ENCODE peak calls at places on chromosomes 12 and 14, in seven cellular contexts. U, N, Y, R, X, E and C are unnamed samples. For H3K9me3, the result is how much of the 10 kb centered on the place peaks cover.

GRCh38 chr12:22034709-22035506 is 11.1 kb upstream of the CMAS start:
- DNase-seq in U (no peak), N (no peak), Y (no peak), R (no peak), X (peak), E (no peak), C (no peak)

GRCh38 chr14:64235652-64236640 is 58.2 kb downstream of the ESR2 start:
- DNase-seq in U (no peak), N (peak), Y (no peak), R (no peak), X (no peak), E (no peak), C (no peak)

GRCh38 chr12:95996034-95996658 is at the start of gene HAL:
- DNase-seq in U (no peak), N (peak), Y (no peak), R (peak), X (no peak), E (peak), C (no peak)

GRCh38 chr12:13062669-13063068 is 18.5 kb downstream of the FAM234B start:
- DNase-seq in U (no peak), N (no peak), Y (no peak), R (peak), X (no peak), E (no peak), C (no peak)

GRCh38 chr12:52605542-52605941 is 4.3 kb upstream of the KRT72 start:
- DNase-seq in U (no peak), N (no peak), Y (no peak), R (no peak), X (no peak), E (no peak), C (no peak)

GRCh38 chr14:89665262-89665661 is 248.2 kb upstream of the FOXN3 start:
- DNase-seq in U (no peak), N (peak), Y (no peak), R (no peak), X (no peak), E (no peak), C (no peak)

GRCh38 chr12:128938886-128939285 is 85.6 kb downstream of the GLT1D1 start:
- DNase-seq in U (no peak), N (no peak), Y (no peak), R (no peak), X (no peak), E (no peak), C (no peak)

GRCh38 chr12:108515916-108516315 is 839 bp downstream of the FICD start:
- DNase-seq in U (no peak), N (no peak), Y (no peak), R (peak), X (peak), E (no peak), C (no peak)

GRCh38 chr14:65373671-65374039 is 38.9 kb upstream of the FUT8 start:
- DNase-seq in U (peak), N (no peak), Y (no peak), R (peak), X (no peak), E (peak), C (no peak)

GRCh38 chr14:99995700-99996356 is 69.4 kb upstream of the EVL start:
- DNase-seq in U (peak), N (peak), Y (peak), R (peak), X (peak), E (peak), C (no peak)

GRCh38 chr14:99234982-99235491 is 37.0 kb downstream of the BCL11B start:
- DNase-seq in U (no peak), N (no peak), Y (no peak), R (no peak), X (no peak), E (no peak), C (no peak)

GRCh38 chr12:14601692-14602091 is 34.0 kb upstream of the PLBD1 start:
- DNase-seq in U (no peak), N (no peak), Y (no peak), R (no peak), X (no peak), E (no peak), C (no peak)

GRCh38 chr14:92641306-92641705 is 107.1 kb downstream of the LGMN start:
- DNase-seq in U (no peak), N (no peak), Y (no peak), R (no peak), X (no peak), E (no peak), C (no peak)

GRCh38 chr12:62934799-62935674 is at the start of gene PPM1H:
- DNase-seq in U (peak), N (peak), Y (no peak), R (peak), X (peak), E (peak), C (no peak)

GRCh38 chr12:851913-852312 is 97.6 kb downstream of the RAD52 start:
- DNase-seq in U (no peak), N (no peak), Y (no peak), R (no peak), X (peak), E (no peak), C (no peak)

GRCh38 chr12:6606331-6607131 is 648 bp downstream of the CHD4 start:
- DNase-seq in U (peak), N (peak), Y (peak), R (peak), X (peak), E (peak), C (peak)

GRCh38 chr14:69828372-69828771 is 31.3 kb upstream of the SLC10A1 start:
- DNase-seq in U (no peak), N (no peak), Y (no peak), R (no peak), X (no peak), E (no peak), C (no peak)

GRCh38 chr14:91305650-91306431 is 61.3 kb upstream of the GPR68 start:
- DNase-seq in U (no peak), N (no peak), Y (no peak), R (no peak), X (no peak), E (no peak), C (no peak)

GRCh38 chr12:106108187-106108816 is 30.5 kb downstream of the NUAK1 start:
- DNase-seq in U (no peak), N (no peak), Y (no peak), R (no peak), X (no peak), E (no peak), C (no peak)

GRCh38 chr14:87615822-87616679 is 376.9 kb downstream of the GALC start:
- DNase-seq in U (peak), N (no peak), Y (peak), R (peak), X (no peak), E (peak), C (no peak)

GRCh38 chr12:90111646-90112565 is 403.3 kb upstream of the ATP2B1 start:
- DNase-seq in U (no peak), N (no peak), Y (no peak), R (no peak), X (no peak), E (no peak), C (no peak)

GRCh38 chr12:11973396-11973795 is 97.3 kb upstream of the BCL2L14 start:
- DNase-seq in U (no peak), N (no peak), Y (no peak), R (no peak), X (no peak), E (no peak), C (no peak)

GRCh38 chr12:71503579-71504470 is 64.2 kb downstream of the LGR5 start:
- DNase-seq in U (no peak), N (no peak), Y (no peak), R (no peak), X (no peak), E (no peak), C (no peak)

GRCh38 chr12:113174461-113175384 is 10.6 kb downstream of the DDX54 start:
- DNase-seq in U (peak), N (peak), Y (peak), R (peak), X (peak), E (peak), C (no peak)

GRCh38 chr12:89448526-89448925 is 76.1 kb downstream of the GALNT4 start:
- DNase-seq in U (no peak), N (no peak), Y (no peak), R (no peak), X (no peak), E (no peak), C (no peak)

GRCh38 chr14:74935340-74935640 is 12.2 kb upstream of the RPS6KL1 start:
- DNase-seq in U (no peak), N (no peak), Y (no peak), R (no peak), X (peak), E (no peak), C (no peak)

GRCh38 chr14:20413785-20414117 is 450 bp upstream of the TEP1 start:
- DNase-seq in U (no peak), N (peak), Y (no peak), R (no peak), X (peak), E (no peak), C (no peak)

GRCh38 chr14:89012272-89013097 is 188.0 kb downstream of the TTC8 start:
- DNase-seq in U (no peak), N (no peak), Y (no peak), R (no peak), X (no peak), E (no peak), C (no peak)

GRCh38 chr12:124946440-124946793 is 32.0 kb upstream of the UBC start:
- DNase-seq in U (no peak), N (no peak), Y (no peak), R (no peak), X (no peak), E (no peak), C (no peak)

GRCh38 chr12:26668847-26669246 is 164.1 kb downstream of the ITPR2 start:
- DNase-seq in U (no peak), N (no peak), Y (no peak), R (no peak), X (no peak), E (no peak), C (no peak)

GRCh38 chr14:26204954-26205479 is 392.8 kb downstream of the NOVA1 start:
- DNase-seq in U (peak), N (no peak), Y (peak), R (peak), X (peak), E (peak), C (no peak)

GRCh38 chr14:21100931-21101330 is at the start of gene TMEM253:
- DNase-seq in U (no peak), N (peak), Y (no peak), R (no peak), X (no peak), E (no peak), C (no peak)

GRCh38 chr14:100304825-100305445 is 1.3 kb downstream of the SLC25A29 start:
- DNase-seq in U (peak), N (peak), Y (peak), R (peak), X (peak), E (peak), C (no peak)

GRCh38 chr12:130501821-130502220 is 164.1 kb downstream of the PIWIL1 start:
- DNase-seq in U (no peak), N (no peak), Y (no peak), R (no peak), X (no peak), E (no peak), C (no peak)
- H3K9me3 ChIP-seq in U (under half), N (under half), Y (under half), R (under half), X (under half), E (under half), C (under half)

GRCh38 chr14:103870144-103870876 is 22.9 kb upstream of the PPP1R13B start:
- DNase-seq in U (no peak), N (no peak), Y (no peak), R (no peak), X (no peak), E (peak), C (no peak)
- TF ChIP-seq POLR2A in U (no peak), N (no peak), Y (no peak), R (no peak), X (no peak), E (no peak), C (no peak)

GRCh38 chr12:133180669-133181068 is 626 bp upstream of the ZNF268 start:
- DNase-seq in U (no peak), N (no peak), Y (no peak), R (no peak), X (no peak), E (no peak), C (no peak)

DNA sequence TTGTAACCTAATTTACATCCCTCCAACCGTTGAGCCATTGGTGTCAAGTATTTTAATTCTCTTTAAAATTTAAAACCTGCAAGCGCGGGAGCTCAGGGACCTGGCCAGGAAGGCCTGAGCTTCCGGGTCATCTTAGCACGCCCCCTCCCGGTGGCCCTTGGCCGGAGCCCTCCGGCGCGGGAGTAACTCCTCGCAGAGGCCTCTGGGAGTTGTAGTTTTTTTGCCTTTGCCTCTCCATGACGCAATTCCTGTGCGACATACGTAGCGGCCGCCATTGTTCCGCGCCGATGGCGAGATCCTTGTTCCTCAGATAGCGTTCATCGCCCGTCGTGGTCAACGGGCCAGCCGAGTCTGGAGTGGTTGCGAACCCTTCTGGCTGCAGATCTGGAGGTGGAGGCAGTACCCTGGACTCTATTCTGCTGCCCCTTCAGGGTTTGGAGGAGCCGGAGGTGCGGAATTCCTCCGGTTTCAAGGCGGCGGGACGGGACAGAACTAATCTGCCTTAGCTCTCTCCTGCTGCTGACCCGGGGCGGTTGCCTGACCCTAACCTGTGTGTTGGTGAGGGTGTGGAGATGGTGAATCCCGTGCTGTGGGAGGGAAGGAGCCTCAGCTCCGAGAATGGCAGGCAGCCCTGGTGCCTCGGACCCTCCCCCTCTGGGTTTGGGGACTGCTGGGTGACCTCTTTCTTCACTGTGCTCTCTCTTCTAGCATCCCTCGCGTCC is at the start of gene ZNF268:
- DNase-seq in U (peak), N (peak), Y (peak), R (peak), X (peak), E (peak), C (peak)
- H3K9me3 ChIP-seq in U (under half), N (under half), Y (under half), R (under half), X (under half), E (half or more), C (half or more)

DNA sequence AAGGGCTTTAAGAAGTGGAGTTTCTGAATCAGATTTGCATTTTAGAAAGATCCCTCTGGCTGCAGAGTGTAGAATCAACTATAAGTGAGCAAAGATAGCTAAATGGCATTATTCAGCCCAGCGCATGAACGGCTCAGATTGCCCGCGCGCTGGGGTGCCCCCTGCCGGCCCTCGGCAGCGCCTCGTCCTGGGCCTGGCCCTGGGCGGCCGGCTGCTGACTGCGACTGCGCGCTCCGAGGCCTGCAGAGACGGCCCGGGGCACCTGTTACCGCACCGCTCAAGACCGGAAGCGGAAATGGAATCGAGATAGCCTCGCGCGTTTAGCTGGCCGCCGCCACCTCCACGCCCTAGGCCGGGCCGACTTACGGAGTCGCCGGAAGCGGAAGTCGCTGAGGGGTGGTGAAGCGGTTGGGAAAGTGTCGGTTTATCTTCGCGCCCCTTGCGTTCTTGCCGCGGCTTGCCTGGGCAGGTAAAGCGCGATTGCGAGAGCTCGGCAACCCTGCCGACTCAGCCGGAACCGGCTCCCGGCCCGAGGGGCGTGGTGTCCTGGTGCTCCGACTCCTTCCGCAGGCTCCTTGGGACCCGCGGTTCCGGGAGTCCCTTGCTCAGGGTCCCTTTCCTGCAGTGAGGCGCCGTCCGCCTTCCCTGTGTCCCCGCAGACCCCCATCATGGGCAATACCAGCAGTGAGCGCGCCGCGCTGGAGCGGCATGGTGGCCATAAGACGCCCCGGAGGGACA is at the start of gene PRKAB1:
- DNase-seq in U (peak), N (peak), Y (peak), R (peak), X (peak), E (peak), C (peak)
- TF ChIP-seq POLR2A in U (peak), N (peak), Y (peak), R (peak), X (peak), E (peak), C (peak)

GRCh38 chr12:50916292-50916691 is 36.1 kb upstream of the HIGD1C start:
- DNase-seq in U (no peak), N (no peak), Y (no peak), R (no peak), X (no peak), E (no peak), C (no peak)
- H3K9me3 ChIP-seq in U (under half), N (under half), Y (under half), R (under half), X (under half), E (half or more), C (under half)

GRCh38 chr12:65839027-65839426 is 14.7 kb downstream of the HMGA2 start:
- DNase-seq in U (no peak), N (no peak), Y (no peak), R (no peak), X (no peak), E (no peak), C (no peak)
- TF ChIP-seq POLR2A in U (no peak), N (no peak), Y (no peak), R (no peak), X (no peak), E (no peak), C (no peak)

GRCh38 chr14:106228541-106229158 is 702.3 kb downstream of the TMEM121 start:
- DNase-seq in U (no peak), N (no peak), Y (no peak), R (no peak), X (no peak), E (no peak), C (no peak)

GRCh38 chr14:106224694-106224971 is 698.2 kb downstream of the TMEM121 start:
- DNase-seq in U (no peak), N (no peak), Y (no peak), R (no peak), X (no peak), E (no peak), C (no peak)

GRCh38 chr14:106222736-106223135 is 696.4 kb downstream of the TMEM121 start:
- DNase-seq in U (no peak), N (no peak), Y (no peak), R (no peak), X (no peak), E (no peak), C (no peak)

GRCh38 chr14:106227793-106228192 is 701.4 kb downstream of the TMEM121 start:
- DNase-seq in U (no peak), N (no peak), Y (no peak), R (no peak), X (no peak), E (no peak), C (no peak)
- H3K9me3 ChIP-seq in U (under half), N (under half), Y (under half), R (under half), X (under half), E (under half), C (under half)